ENCODE peak calls at places on chromosome 12, in four cellular contexts. One of them, this sample, is unnamed. For H3K4me1, the result is how much of the 10 kb centered on the place peaks cover.

GRCh38 chr12:92365333-92365732 is 219.7 kb upstream of the BTG1 start:
- DNase-seq in A549: no peak
- DNase-seq in heart right ventricle: no peak
- DNase-seq in ovary: no peak
- DNase-seq in this sample: no peak

GRCh38 chr12:100427078-100427477 is 46.6 kb upstream of the NR1H4 start:
- DNase-seq in heart right ventricle: no peak
- DNase-seq in A549: peak
- DNase-seq in ovary: no peak
- DNase-seq in this sample: no peak

GRCh38 chr12:11014234-11014633 is 8.2 kb downstream of the TAS2R19 start:
- DNase-seq in A549: no peak
- DNase-seq in heart right ventricle: no peak
- DNase-seq in ovary: no peak
- DNase-seq in this sample: no peak

GRCh38 chr12:49783917-49784676 is 42.7 kb downstream of the TMBIM6 start:
- DNase-seq in heart right ventricle: no peak
- DNase-seq in ovary: no peak
- DNase-seq in A549: no peak
- DNase-seq in this sample: no peak

GRCh38 chr12:18375131-18375530 is 113.8 kb downstream of the PIK3C2G start:
- DNase-seq in A549: no peak
- DNase-seq in ovary: no peak
- DNase-seq in heart right ventricle: no peak
- DNase-seq in this sample: no peak

GRCh38 chr12:100234166-100234565 is 32.7 kb downstream of the DEPDC4 start:
- DNase-seq in heart right ventricle: no peak
- DNase-seq in ovary: no peak
- DNase-seq in A549: no peak
- DNase-seq in this sample: no peak

GRCh38 chr12:65565601-65566560 is 258.4 kb upstream of the HMGA2 start:
- DNase-seq in heart right ventricle: no peak
- DNase-seq in ovary: no peak
- DNase-seq in A549: no peak
- DNase-seq in this sample: no peak

GRCh38 chr12:126432780-126433179 is 1367.5 kb downstream of the AACS start:
- DNase-seq in ovary: no peak
- DNase-seq in A549: no peak
- DNase-seq in heart right ventricle: no peak
- DNase-seq in this sample: no peak

GRCh38 chr12:93990832-93991748 is 157.3 kb upstream of the PLXNC1 start:
- DNase-seq in ovary: no peak
- DNase-seq in A549: no peak
- DNase-seq in heart right ventricle: peak
- DNase-seq in this sample: peak

GRCh38 chr12:80033457-80033856 is 65.9 kb upstream of the OTOGL start:
- DNase-seq in heart right ventricle: no peak
- DNase-seq in ovary: no peak
- DNase-seq in A549: no peak
- DNase-seq in this sample: no peak

GRCh38 chr12:88559199-88559598 is 21.1 kb downstream of the KITLG start:
- DNase-seq in ovary: no peak
- DNase-seq in heart right ventricle: no peak
- DNase-seq in A549: no peak
- DNase-seq in this sample: no peak
- H3K27ac ChIP-seq in ovary: no peak
- H3K27ac ChIP-seq in heart right ventricle: no peak
- H3K27ac ChIP-seq in A549: peak
- H3K27ac ChIP-seq in this sample: no peak

GRCh38 chr12:27575780-27576154 is 51.8 kb downstream of the PPFIBP1 start:
- DNase-seq in heart right ventricle: no peak
- DNase-seq in ovary: no peak
- DNase-seq in A549: no peak
- DNase-seq in this sample: no peak
- H3K4me1 ChIP-seq in heart right ventricle: half or more
- H3K4me1 ChIP-seq in ovary: under half
- H3K4me1 ChIP-seq in A549: under half
- H3K4me1 ChIP-seq in this sample: under half

GRCh38 chr12:41683513-41683912 is 461.2 kb downstream of the GXYLT1 start:
- DNase-seq in A549: no peak
- DNase-seq in heart right ventricle: no peak
- DNase-seq in ovary: no peak
- DNase-seq in this sample: no peak

GRCh38 chr12:41683023-41683422 is 461.7 kb downstream of the GXYLT1 start:
- DNase-seq in ovary: no peak
- DNase-seq in A549: no peak
- DNase-seq in heart right ventricle: no peak
- DNase-seq in this sample: no peak

GRCh38 chr12:41680155-41680554 is 464.5 kb downstream of the GXYLT1 start:
- DNase-seq in ovary: no peak
- DNase-seq in A549: no peak
- DNase-seq in heart right ventricle: no peak
- DNase-seq in this sample: no peak

GRCh38 chr12:41681898-41682297 is 462.8 kb downstream of the GXYLT1 start:
- DNase-seq in heart right ventricle: no peak
- DNase-seq in ovary: no peak
- DNase-seq in A549: no peak
- DNase-seq in this sample: no peak

GRCh38 chr12:41684997-41685396 is 459.7 kb downstream of the GXYLT1 start:
- DNase-seq in ovary: no peak
- DNase-seq in heart right ventricle: no peak
- DNase-seq in A549: no peak
- DNase-seq in this sample: no peak
- TF ChIP-seq CTCF in ovary: no peak
- TF ChIP-seq CTCF in heart right ventricle: no peak
- TF ChIP-seq CTCF in A549: peak
- TF ChIP-seq CTCF in this sample: peak

GRCh38 chr12:52149651-52150241 is 42.1 kb downstream of the KRT80 start:
- DNase-seq in A549: no peak
- DNase-seq in heart right ventricle: no peak
- DNase-seq in ovary: no peak
- DNase-seq in this sample: no peak

GRCh38 chr12:52147367-52147972 is 44.3 kb downstream of the KRT80 start:
- DNase-seq in A549: peak
- DNase-seq in heart right ventricle: peak
- DNase-seq in ovary: peak
- DNase-seq in this sample: peak

GRCh38 chr12:52147983-52148540 is 43.8 kb downstream of the KRT80 start:
- DNase-seq in heart right ventricle: no peak
- DNase-seq in ovary: no peak
- DNase-seq in A549: no peak
- DNase-seq in this sample: no peak

GRCh38 chr12:52148541-52149181 is 43.2 kb downstream of the KRT80 start:
- DNase-seq in ovary: peak
- DNase-seq in A549: peak
- DNase-seq in heart right ventricle: peak
- DNase-seq in this sample: no peak

DNA sequence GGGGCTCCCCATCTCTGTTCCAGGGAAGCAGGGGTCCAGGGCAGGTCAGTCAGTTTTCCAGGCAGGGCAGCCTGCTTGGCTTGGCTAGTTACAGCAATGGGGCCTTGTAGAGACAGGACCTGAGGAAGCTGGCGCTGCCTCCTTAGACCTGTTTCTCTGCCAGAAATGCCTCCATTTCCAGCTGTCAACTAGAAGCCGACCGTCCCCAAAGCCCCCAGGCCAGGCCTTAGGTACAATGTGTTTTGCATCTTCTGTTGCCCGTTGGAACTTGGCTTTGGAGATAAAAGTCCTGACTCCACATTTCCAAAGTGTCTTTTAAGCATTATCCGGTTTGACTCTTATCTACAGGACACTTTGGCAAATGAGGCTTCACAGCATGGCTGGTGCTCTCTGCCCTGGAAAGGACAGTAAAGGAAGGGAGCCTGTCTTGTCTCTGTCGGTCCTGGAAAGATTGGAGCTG is 42.6 kb downstream of the KRT80 start:
- DNase-seq in heart right ventricle: no peak
- DNase-seq in A549: no peak
- DNase-seq in ovary: no peak
- DNase-seq in this sample: no peak
- H3K27ac ChIP-seq in heart right ventricle: no peak
- H3K27ac ChIP-seq in A549: peak
- H3K27ac ChIP-seq in ovary: no peak
- H3K27ac ChIP-seq in this sample: peak

GRCh38 chr12:108647936-108648287 is 14.2 kb upstream of the SELPLG start:
- DNase-seq in ovary: no peak
- DNase-seq in A549: no peak
- DNase-seq in heart right ventricle: no peak
- DNase-seq in this sample: no peak

GRCh38 chr12:108648371-108648770 is 14.7 kb upstream of the SELPLG start:
- DNase-seq in A549: no peak
- DNase-seq in heart right ventricle: no peak
- DNase-seq in ovary: no peak
- DNase-seq in this sample: no peak

GRCh38 chr12:108647199-108647935 is 13.7 kb upstream of the SELPLG start:
- DNase-seq in ovary: no peak
- DNase-seq in A549: no peak
- DNase-seq in heart right ventricle: no peak
- DNase-seq in this sample: no peak

GRCh38 chr12:108645686-108646596 is 12.2 kb upstream of the SELPLG start:
- DNase-seq in ovary: no peak
- DNase-seq in A549: no peak
- DNase-seq in heart right ventricle: no peak
- DNase-seq in this sample: no peak

GRCh38 chr12:108646597-108647190 is 13.0 kb upstream of the SELPLG start:
- DNase-seq in heart right ventricle: no peak
- DNase-seq in ovary: no peak
- DNase-seq in A549: no peak
- DNase-seq in this sample: no peak
- H3K4me1 ChIP-seq in heart right ventricle: under half
- H3K4me1 ChIP-seq in ovary: under half
- H3K4me1 ChIP-seq in A549: under half
- H3K4me1 ChIP-seq in this sample: under half

DNA sequence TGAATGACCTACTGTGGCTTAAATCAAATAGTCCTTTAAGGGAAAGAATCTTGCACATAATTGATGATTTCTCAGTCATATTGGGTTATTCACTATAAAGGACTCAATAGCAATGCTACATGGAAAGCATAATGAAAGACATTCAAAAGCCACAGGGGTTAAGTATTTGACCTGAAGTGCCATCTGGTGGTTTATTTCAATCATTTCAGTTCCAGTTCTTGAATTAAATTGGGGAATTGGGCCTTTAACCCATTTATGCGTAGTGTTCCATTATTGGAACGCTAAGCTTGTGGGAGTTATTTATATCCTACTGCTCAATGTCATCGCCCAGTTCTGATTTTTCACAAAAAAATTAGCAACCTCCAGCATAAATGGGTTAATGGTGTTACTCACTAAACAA is 41.3 kb upstream of the C12orf71 start:
- DNase-seq in ovary: no peak
- DNase-seq in A549: peak
- DNase-seq in heart right ventricle: no peak
- DNase-seq in this sample: no peak
- TF ChIP-seq CTCF in ovary: no peak
- TF ChIP-seq CTCF in A549: peak
- TF ChIP-seq CTCF in heart right ventricle: no peak
- TF ChIP-seq CTCF in this sample: no peak

GRCh38 chr12:108729612-108730336 is 1.5 kb downstream of the CORO1C start:
- DNase-seq in ovary: no peak
- DNase-seq in heart right ventricle: no peak
- DNase-seq in A549: no peak
- DNase-seq in this sample: no peak
- H3K27ac ChIP-seq in ovary: peak
- H3K27ac ChIP-seq in heart right ventricle: peak
- H3K27ac ChIP-seq in A549: peak
- H3K27ac ChIP-seq in this sample: peak

This sample was measured in heart left ventricle.